ENCODE peak calls at places on chromosome 16, in eight cellular contexts. P, K, Q, U, S, F, T and I are unnamed samples. For H3K4me1, the result is how much of the 10 kb centered on the place peaks cover.

GRCh38 chr16:78794581-78795300 is 695.3 kb downstream of the WWOX start:
- DNase-seq in P (no peak), K (no peak), Q (no peak), U (no peak), S (no peak), F (no peak), T (no peak), I (no peak)

GRCh38 chr16:56848056-56848936 is 16.7 kb upstream of the SLC12A3 start:
- DNase-seq in P (no peak), K (no peak), Q (no peak), U (peak), S (no peak), F (peak), T (no peak), I (no peak)

GRCh38 chr16:556479-557173 is 3.6 kb upstream of the PRR35 start:
- DNase-seq in P (no peak), K (no peak), Q (no peak), U (no peak), S (no peak), F (no peak), T (no peak), I (no peak)

GRCh38 chr16:60675022-60675421 is 1361.2 kb downstream of the CDH8 start:
- DNase-seq in P (no peak), K (no peak), Q (no peak), U (no peak), S (no peak), F (no peak), T (no peak), I (no peak)

GRCh38 chr16:51556694-51557327 is 405.7 kb upstream of the SALL1 start:
- DNase-seq in P (peak), K (no peak), Q (no peak), U (no peak), S (peak), F (no peak), T (peak), I (no peak)

GRCh38 chr16:1163567-1164055 is 10.7 kb downstream of the CACNA1H start:
- DNase-seq in P (peak), K (no peak), Q (no peak), U (no peak), S (no peak), F (no peak), T (no peak), I (no peak)

GRCh38 chr16:8867483-8868271 is 1.1 kb downstream of the CARHSP1 start:
- DNase-seq in P (peak), K (no peak), Q (peak), U (peak), S (no peak), F (no peak), T (peak), I (no peak)

GRCh38 chr16:77462894-77463293 is 28.1 kb upstream of the ADAMTS18 start:
- DNase-seq in P (no peak), K (no peak), Q (no peak), U (no peak), S (no peak), F (no peak), T (no peak), I (no peak)

GRCh38 chr16:12094537-12095265 is 118.2 kb downstream of the SNX29 start:
- DNase-seq in P (no peak), K (peak), Q (no peak), U (peak), S (no peak), F (no peak), T (no peak), I (no peak)
- H3K4me1 ChIP-seq in P (under half), K (under half), Q (under half), U (under half), S (under half), F (under half), T (under half), I (half or more)

GRCh38 chr16:2498531-2499253 is 15.1 kb upstream of the ATP6V0C start:
- DNase-seq in P (no peak), K (peak), Q (peak), U (peak), S (no peak), F (peak), T (no peak), I (no peak)
- H3K4me1 ChIP-seq in P (under half), K (half or more), Q (under half), U (under half), S (under half), F (under half), T (under half), I (half or more)

DNA sequence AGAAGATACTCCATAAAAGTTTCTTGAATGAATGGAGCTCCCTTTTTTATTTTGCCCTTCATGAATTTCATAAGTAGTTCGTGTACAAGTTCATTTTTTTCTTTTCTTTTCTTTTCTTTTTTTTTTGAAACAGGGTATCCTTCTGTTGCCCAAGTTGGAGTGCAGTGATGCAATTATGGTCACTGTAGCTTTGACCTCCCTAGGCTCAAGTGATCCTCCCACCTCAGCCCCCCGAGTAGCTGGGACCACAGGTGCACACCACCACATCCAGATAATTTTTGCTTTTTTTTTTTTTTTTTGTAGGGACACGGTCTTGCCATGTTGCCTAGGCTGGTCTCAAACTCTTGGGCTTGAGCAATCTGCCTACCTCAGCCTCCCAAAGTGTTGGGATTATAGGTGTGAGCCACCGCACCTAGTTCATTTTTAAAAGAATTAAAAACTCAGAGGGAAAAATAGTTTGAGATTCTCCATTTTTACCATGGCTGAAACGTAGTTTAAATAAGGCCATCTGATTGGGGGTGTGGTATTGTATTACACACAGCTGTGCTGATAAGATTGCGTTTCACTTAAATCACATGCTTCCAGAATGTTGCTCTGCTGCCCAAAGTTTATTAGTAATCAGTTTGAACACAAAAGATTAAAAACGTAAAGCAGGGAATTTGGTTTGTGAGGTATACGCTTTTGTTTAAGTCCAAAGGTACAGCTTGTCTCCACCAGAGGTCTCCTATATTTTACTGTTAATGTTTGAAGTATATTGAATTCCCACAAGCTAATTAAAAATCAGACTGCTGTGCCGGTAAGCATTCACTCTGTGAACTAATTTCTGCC is 154.1 kb downstream of the SOCS1 start:
- DNase-seq in P (no peak), K (no peak), Q (no peak), U (no peak), S (no peak), F (no peak), T (no peak), I (no peak)
- H3K4me1 ChIP-seq in P (under half), K (under half), Q (under half), U (under half), S (under half), F (under half), T (half or more), I (half or more)

GRCh38 chr16:54142787-54143186 is 143.8 kb downstream of the IRX3 start:
- DNase-seq in P (no peak), K (no peak), Q (no peak), U (no peak), S (no peak), F (no peak), T (no peak), I (no peak)
- H3K4me1 ChIP-seq in P (under half), K (under half), Q (under half), U (under half), S (under half), F (under half), T (under half), I (under half)

GRCh38 chr16:64971211-64971610 is 150.7 kb downstream of the CDH11 start:
- DNase-seq in P (no peak), K (no peak), Q (no peak), U (no peak), S (no peak), F (no peak), T (no peak), I (no peak)

GRCh38 chr16:64977211-64977920 is 144.5 kb downstream of the CDH11 start:
- DNase-seq in P (no peak), K (no peak), Q (no peak), U (no peak), S (no peak), F (no peak), T (no peak), I (no peak)

GRCh38 chr16:64981568-64982281 is 140.1 kb downstream of the CDH11 start:
- DNase-seq in P (no peak), K (no peak), Q (no peak), U (no peak), S (no peak), F (no peak), T (no peak), I (no peak)

GRCh38 chr16:64974381-64974780 is 147.5 kb downstream of the CDH11 start:
- DNase-seq in P (no peak), K (no peak), Q (no peak), U (no peak), S (no peak), F (no peak), T (no peak), I (no peak)

GRCh38 chr16:64975821-64976220 is 146.0 kb downstream of the CDH11 start:
- DNase-seq in P (no peak), K (no peak), Q (no peak), U (no peak), S (no peak), F (no peak), T (no peak), I (no peak)
- H3K4me1 ChIP-seq in P (under half), K (under half), Q (under half), U (under half), S (under half), F (under half), T (under half), I (under half)

GRCh38 chr16:27235938-27236245 is 32.6 kb downstream of the KDM8 start:
- DNase-seq in P (no peak), K (no peak), Q (no peak), U (no peak), S (no peak), F (no peak), T (no peak), I (no peak)
- H3K4me1 ChIP-seq in P (under half), K (under half), Q (under half), U (under half), S (under half), F (under half), T (half or more), I (under half)

DNA sequence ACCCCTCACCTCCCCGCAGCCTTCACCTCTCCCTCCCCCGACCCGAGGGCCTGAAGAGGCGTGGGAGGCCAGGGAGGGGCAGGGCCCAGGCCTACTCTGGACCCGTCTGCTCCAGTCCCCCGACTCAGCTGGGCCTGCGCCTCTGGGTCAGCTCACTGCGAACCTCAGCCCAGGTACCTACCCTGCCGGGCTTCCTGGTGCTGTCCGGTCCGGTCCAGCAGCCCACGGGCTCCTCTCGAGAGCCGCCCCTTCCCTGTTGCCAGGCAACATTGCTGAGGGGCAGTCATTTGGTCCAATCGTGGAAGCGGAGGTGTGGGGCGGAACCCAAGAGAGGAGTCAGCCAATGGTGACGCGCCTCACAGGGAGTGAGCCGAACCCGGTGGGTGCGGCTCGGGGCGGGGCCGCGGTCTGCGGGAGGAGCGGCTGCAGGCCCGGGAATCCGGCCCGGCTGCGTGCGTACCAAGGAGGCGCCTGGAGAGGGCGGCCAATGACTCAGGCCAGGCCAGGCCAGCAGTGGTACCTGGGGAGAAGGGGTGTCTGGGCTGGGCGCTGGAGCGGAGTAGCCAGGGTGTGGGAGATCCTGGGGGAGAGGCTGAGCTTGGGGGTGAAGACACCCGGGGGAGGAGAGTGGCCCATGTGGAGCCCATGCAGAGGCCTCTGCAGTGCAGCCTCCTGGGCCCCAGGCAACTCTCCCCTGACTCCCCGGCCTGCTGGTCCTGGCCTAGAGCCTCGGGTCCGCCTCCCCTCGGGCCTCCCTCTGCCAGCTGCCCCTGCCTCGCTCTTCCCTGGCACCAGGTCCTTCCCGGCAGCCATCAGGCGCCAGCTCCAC is at the start of gene MEAK7:
- DNase-seq in P (peak), K (peak), Q (peak), U (peak), S (peak), F (peak), T (peak), I (peak)
- H3K4me1 ChIP-seq in P (half or more), K (under half), Q (under half), U (under half), S (half or more), F (under half), T (under half), I (under half)